ENCODE peak calls at places on chromosomes 7 and 10, in five cellular contexts. O is astrocyte of the spinal cord, E is sciatic nerve, D is Ammon's horn, N is fibroblast of the aortic adventitia. M is an unnamed sample.

GRCh38 chr10:95308389-95309302 is 17.8 kb upstream of the PDLIM1 start:
- DNase-seq in O (peak), E (peak), D (no peak), N (peak), M (peak)

GRCh38 chr7:28096713-28097112 is 83.9 kb downstream of the JAZF1 start:
- DNase-seq in O (peak), E (no peak), D (peak), N (peak), M (peak)

GRCh38 chr10:59335497-59335896 is 26.9 kb downstream of the FAM13C start:
- DNase-seq in O (no peak), E (no peak), D (no peak), N (no peak), M (no peak)

GRCh38 chr7:6271694-6272371 is 591 bp downstream of the CYTH3 start:
- DNase-seq in O (no peak), E (peak), D (peak), N (no peak), M (no peak)

GRCh38 chr10:62726142-62726541 is 78.4 kb upstream of the ADO start:
- DNase-seq in O (no peak), E (no peak), D (no peak), N (no peak), M (no peak)

GRCh38 chr10:129031233-129032150 is 435.5 kb upstream of the MGMT start:
- DNase-seq in O (peak), E (peak), D (peak), N (peak), M (peak)

GRCh38 chr7:150384406-150385239 is 5.5 kb downstream of the ZNF775 start:
- DNase-seq in O (no peak), E (no peak), D (no peak), N (no peak), M (no peak)

GRCh38 chr7:48109848-48110663 is 21.0 kb downstream of the UPP1 start:
- DNase-seq in O (peak), E (peak), D (peak), N (peak), M (peak)

GRCh38 chr7:68963547-68963946 is 634.7 kb upstream of the AUTS2 start:
- DNase-seq in O (peak), E (no peak), D (no peak), N (peak), M (peak)

GRCh38 chr10:12709516-12709915 is 292.0 kb downstream of the CCDC3 start:
- DNase-seq in O (peak), E (no peak), D (no peak), N (peak), M (peak)

GRCh38 chr7:113831509-113831908 is 87.3 kb downstream of the PPP1R3A start:
- DNase-seq in O (peak), E (no peak), D (no peak), N (no peak), M (peak)

GRCh38 chr7:67484244-67484751 is 487.7 kb downstream of the TYW1 start:
- DNase-seq in O (peak), E (peak), D (peak), N (peak), M (peak)

GRCh38 chr10:86043236-86043635 is 323.4 kb downstream of the GRID1 start:
- DNase-seq in O (no peak), E (peak), D (no peak), N (no peak), M (no peak)

GRCh38 chr10:6737080-6737641 is 157.1 kb upstream of the PRKCQ start:
- DNase-seq in O (peak), E (no peak), D (no peak), N (peak), M (peak)

GRCh38 chr7:107384025-107384424 is 85.8 kb upstream of the GPR22 start:
- DNase-seq in O (no peak), E (no peak), D (no peak), N (no peak), M (no peak)

M was measured in cardiac fibroblast.